ENCODE peak calls at places on chromosomes 2 and 18, in four cellular contexts. S is cardiac muscle cell, R is T-helper 9 cell, G is hepatocyte. H is an unnamed sample.

GRCh38 chr2:80147690-80148089 is 156.9 kb downstream of the LRRTM1 start:
- DNase-seq in S (no peak), R (no peak), G (no peak), H (no peak)

GRCh38 chr2:222239945-222240675 is 58.7 kb downstream of the PAX3 start:
- DNase-seq in S (peak), R (no peak), G (peak), H (no peak)

GRCh38 chr2:234911271-234911670 is 40.5 kb upstream of the SH3BP4 start:
- DNase-seq in S (no peak), R (no peak), G (no peak), H (no peak)

GRCh38 chr18:23710068-23710527 is 20.8 kb downstream of the LAMA3 start:
- DNase-seq in S (no peak), R (no peak), G (peak), H (no peak)

GRCh38 chr18:59220784-59221765 is 1.1 kb downstream of the GRP start:
- DNase-seq in S (peak), R (no peak), G (no peak), H (peak)

GRCh38 chr18:56433919-56434318 is 204.5 kb downstream of the TXNL1 start:
- DNase-seq in S (no peak), R (no peak), G (no peak), H (no peak)

GRCh38 chr2:120441744-120442471 is 96.0 kb downstream of the INHBB start:
- DNase-seq in S (peak), R (no peak), G (peak), H (no peak)

GRCh38 chr2:126436411-126436810 is 219.5 kb upstream of the GYPC start:
- DNase-seq in S (no peak), R (no peak), G (no peak), H (no peak)

GRCh38 chr2:124187948-124188347 is 162.9 kb downstream of the CNTNAP5 start:
- DNase-seq in S (no peak), R (no peak), G (no peak), H (no peak)

GRCh38 chr2:68912732-68913131 is 40.0 kb downstream of the GKN2 start:
- DNase-seq in S (no peak), R (no peak), G (no peak), H (no peak)

GRCh38 chr2:16425462-16426336 is 239.9 kb downstream of the CYRIA start:
- DNase-seq in S (peak), R (no peak), G (peak), H (no peak)

GRCh38 chr2:32688511-32688910 is 60.7 kb downstream of the TTC27 start:
- DNase-seq in S (no peak), R (no peak), G (no peak), H (no peak)

GRCh38 chr2:9807555-9808305 is 35.5 kb upstream of the TAF1B start:
- DNase-seq in S (no peak), R (no peak), G (no peak), H (no peak)

GRCh38 chr2:160482673-160483072 is 10.9 kb downstream of the RBMS1 start:
- DNase-seq in S (no peak), R (peak), G (no peak), H (no peak)

GRCh38 chr18:13290856-13291271 is 72.3 kb downstream of the LDLRAD4 start:
- DNase-seq in S (no peak), R (peak), G (no peak), H (no peak)

GRCh38 chr18:30163573-30163972 is 879.0 kb downstream of the DSC3 start:
- DNase-seq in S (no peak), R (no peak), G (no peak), H (no peak)

GRCh38 chr2:17935242-17935885 is 56.9 kb downstream of the KCNS3 start:
- DNase-seq in S (no peak), R (no peak), G (no peak), H (no peak)

GRCh38 chr2:158575051-158575635 is 118.4 kb downstream of the PKP4 start:
- DNase-seq in S (no peak), R (no peak), G (no peak), H (no peak)

GRCh38 chr2:160878622-160879021 is 281.6 kb upstream of the TANK start:
- DNase-seq in S (no peak), R (no peak), G (no peak), H (no peak)

GRCh38 chr2:178194600-178195389 is 483 bp downstream of the OSBPL6 start:
- DNase-seq in S (peak), R (peak), G (peak), H (peak)

GRCh38 chr2:138707424-138708074 is 72.6 kb downstream of the NXPH2 start:
- DNase-seq in S (no peak), R (no peak), G (no peak), H (no peak)

GRCh38 chr2:239190346-239190745 is 210.5 kb downstream of the HDAC4 start:
- DNase-seq in S (no peak), R (no peak), G (no peak), H (no peak)

GRCh38 chr2:29039718-29040480 is 34.4 kb downstream of the PCARE start:
- DNase-seq in S (no peak), R (no peak), G (no peak), H (no peak)

GRCh38 chr18:36264283-36264682 is 33.2 kb upstream of the FHOD3 start:
- DNase-seq in S (peak), R (no peak), G (no peak), H (no peak)

GRCh38 chr2:111670776-111671175 is 213.2 kb downstream of the ANAPC1 start:
- DNase-seq in S (no peak), R (no peak), G (no peak), H (no peak)

GRCh38 chr2:129925381-129925780 is 54.1 kb upstream of the RAB6C start:
- DNase-seq in S (no peak), R (no peak), G (no peak), H (no peak)

GRCh38 chr2:166090900-166091299 is 36.9 kb downstream of the SCN1A start:
- DNase-seq in S (no peak), R (no peak), G (no peak), H (no peak)

GRCh38 chr2:46294185-46294836 is 2.9 kb upstream of the EPAS1 start:
- DNase-seq in S (peak), R (no peak), G (peak), H (no peak)

GRCh38 chr2:214543386-214543955 is 132.6 kb downstream of the VWC2L start:
- DNase-seq in S (no peak), R (no peak), G (no peak), H (no peak)

H was measured in GM12892.